ENCODE peak calls at places on chromosome 16, in five cellular contexts. B, V, D, O and K are unnamed samples.
A peak's percentile ranks its signal among the peaks of the same experiment; 100 is the strongest.

GRCh38 chr16:2388875-2389433 is 40.3 kb upstream of the CCNF start:
- DNase-seq in B (no peak), V (peak; percentile 68), D (peak; percentile 73), O (peak; percentile 84), K (no peak)

GRCh38 chr16:81900456-81900855 is 110.8 kb downstream of the SDR42E1 start:
- DNase-seq in B (no peak), V (no peak), D (no peak), O (no peak), K (no peak)

GRCh38 chr16:4090476-4090875 is 25.8 kb downstream of the ADCY9 start:
- DNase-seq in B (no peak), V (no peak), D (peak; percentile 50), O (no peak), K (no peak)

GRCh38 chr16:12498077-12498476 is 305.6 kb downstream of the CPPED1 start:
- DNase-seq in B (no peak), V (no peak), D (no peak), O (no peak), K (no peak)

GRCh38 chr16:78396046-78396445 is 296.6 kb downstream of the WWOX start:
- DNase-seq in B (peak; percentile 3), V (no peak), D (peak; percentile 1), O (no peak), K (no peak)

GRCh38 chr16:71859751-71860521 is 14.2 kb downstream of the ATXN1L start:
- DNase-seq in B (no peak), V (no peak), D (no peak), O (no peak), K (no peak)

GRCh38 chr16:51306116-51306515 is 155.0 kb upstream of the SALL1 start:
- DNase-seq in B (no peak), V (no peak), D (peak; percentile 74), O (no peak), K (no peak)

GRCh38 chr16:13393816-13394215 is 492.4 kb downstream of the SHISA9 start:
- DNase-seq in B (no peak), V (no peak), D (no peak), O (no peak), K (no peak)

GRCh38 chr16:10741844-10742243 is 1.8 kb upstream of the NUBP1 start:
- DNase-seq in B (no peak), V (no peak), D (no peak), O (peak; percentile 30), K (no peak)

GRCh38 chr16:81956213-81956948 is 54.9 kb downstream of the SDR42E1 start:
- DNase-seq in B (no peak), V (no peak), D (peak; percentile 86), O (no peak), K (no peak)

GRCh38 chr16:2968368-2968737 is 795 bp upstream of the PAQR4 start:
- DNase-seq in B (peak; percentile 63), V (no peak), D (peak; percentile 27), O (no peak), K (no peak)

GRCh38 chr16:68244903-68245853 is at the start of gene PLA2G15:
- DNase-seq in B (peak; percentile 83), V (peak; percentile 87), D (peak; percentile 97), O (peak; percentile 97), K (peak; percentile 70)

GRCh38 chr16:48444574-48444973 is 59.4 kb upstream of the SIAH1 start:
- DNase-seq in B (peak; percentile 73), V (no peak), D (peak; percentile 96), O (peak; percentile 92), K (peak; percentile 84)

GRCh38 chr16:84614914-84615813 is 2.7 kb downstream of the COTL1 start:
- DNase-seq in B (no peak), V (no peak), D (no peak), O (no peak), K (no peak)

GRCh38 chr16:47777191-47777590 is 316.1 kb downstream of the PHKB start:
- DNase-seq in B (no peak), V (no peak), D (peak; percentile 26), O (peak; percentile 62), K (no peak)

GRCh38 chr16:424623-425081 is 797 bp upstream of the RAB11FIP3 start:
- DNase-seq in B (no peak), V (no peak), D (peak; percentile 63), O (peak; percentile 40), K (peak; percentile 41)

GRCh38 chr16:11848842-11849241 is 2.5 kb downstream of the RSL1D1 start:
- DNase-seq in B (no peak), V (no peak), D (peak; percentile 70), O (peak; percentile 45), K (no peak)

GRCh38 chr16:87895641-87896141 is 26.4 kb upstream of the SLC7A5 start:
- DNase-seq in B (no peak), V (no peak), D (peak; percentile 91), O (peak; percentile 66), K (no peak)

GRCh38 chr16:9033125-9033830 is 58.2 kb upstream of the HAPSTR1 start:
- DNase-seq in B (peak; percentile 74), V (peak; percentile 76), D (peak; percentile 81), O (peak; percentile 69), K (peak; percentile 59)

GRCh38 chr16:20300312-20301097 is 26.8 kb downstream of the GP2 start:
- DNase-seq in B (peak; percentile 42), V (peak; percentile 71), D (peak; percentile 73), O (peak; percentile 7), K (peak; percentile 42)

GRCh38 chr16:1221628-1222552 is 3.2 kb downstream of the TPSG1 start:
- DNase-seq in B (no peak), V (no peak), D (no peak), O (no peak), K (no peak)

GRCh38 chr16:75219088-75219487 is 300 bp downstream of the CTRB1 start:
- DNase-seq in B (no peak), V (no peak), D (no peak), O (no peak), K (no peak)

GRCh38 chr16:75217389-75217851 is 1.4 kb upstream of the CTRB1 start:
- DNase-seq in B (no peak), V (no peak), D (no peak), O (no peak), K (no peak)

GRCh38 chr16:75216576-75216975 is 2.2 kb upstream of the CTRB1 start:
- DNase-seq in B (no peak), V (no peak), D (no peak), O (no peak), K (no peak)

GRCh38 chr16:75219838-75220237 is 1.1 kb downstream of the CTRB1 start:
- DNase-seq in B (no peak), V (no peak), D (no peak), O (no peak), K (no peak)

DNA sequence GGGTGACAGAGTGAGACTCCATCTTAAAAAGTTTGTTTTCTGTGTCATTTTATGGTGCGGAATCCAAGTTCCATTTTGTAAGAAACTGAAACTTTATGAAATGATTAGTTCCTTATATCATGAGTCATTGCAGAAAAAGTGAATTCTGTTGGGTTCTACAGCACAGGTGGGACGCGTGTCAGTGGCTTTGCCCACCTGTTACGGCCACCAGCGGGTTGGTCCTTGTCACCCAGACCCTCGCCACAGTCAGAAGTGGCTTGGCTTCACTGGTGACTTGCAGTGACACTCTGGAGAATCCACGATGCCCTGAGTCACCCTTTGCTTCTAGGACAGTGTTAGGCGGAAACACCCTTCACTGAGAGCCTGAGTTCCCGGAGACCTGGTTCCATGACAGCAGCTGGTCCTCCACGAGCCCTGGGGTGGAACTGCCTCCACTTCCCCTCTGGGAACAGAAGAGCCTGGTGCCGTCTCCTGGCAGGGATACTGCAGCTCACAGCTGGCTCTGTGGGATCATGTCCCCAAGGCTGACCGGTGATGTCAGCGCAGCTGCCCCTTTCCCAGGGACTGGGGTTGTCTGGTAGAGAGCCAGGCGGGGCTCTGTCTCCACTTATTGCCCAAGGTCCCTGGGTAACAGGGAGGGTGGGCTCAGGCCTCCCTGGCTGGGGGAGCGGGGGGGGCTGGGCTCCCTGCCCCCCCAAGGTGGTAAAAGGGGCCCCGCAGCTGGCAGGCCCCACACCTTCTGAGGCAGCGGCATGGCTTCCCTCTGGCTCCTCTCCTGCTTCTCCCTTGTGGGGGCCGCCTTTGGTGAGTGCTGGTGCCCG is at the start of gene CTRB1:
- DNase-seq in B (no peak), V (no peak), D (no peak), O (no peak), K (no peak)
- H2AFZ ChIP-seq in B (no peak within 1 kb of the TSS), V (no peak within 1 kb of the TSS), D (no peak within 1 kb of the TSS), O (no peak within 1 kb of the TSS), K (peak within 1 kb of the TSS; percentile 20)

GRCh38 chr16:66946974-66947301 is 11.6 kb downstream of the CES2 start:
- DNase-seq in B (no peak), V (no peak), D (no peak), O (no peak), K (no peak)

GRCh38 chr16:66949472-66949871 is 11.6 kb upstream of the CES3 start:
- DNase-seq in B (no peak), V (no peak), D (no peak), O (no peak), K (no peak)

GRCh38 chr16:66947302-66948033 is 12.2 kb downstream of the CES2 start:
- DNase-seq in B (peak; percentile 81), V (peak; percentile 89), D (peak; percentile 86), O (peak; percentile 73), K (peak; percentile 72)

GRCh38 chr16:66946541-66946940 is 11.2 kb downstream of the CES2 start:
- DNase-seq in B (no peak), V (no peak), D (no peak), O (no peak), K (no peak)

GRCh38 chr16:66948034-66948821 is 12.8 kb upstream of the CES3 start:
- DNase-seq in B (no peak), V (no peak), D (peak; percentile 51), O (no peak), K (no peak)
- H2AFZ ChIP-seq in B (no peak overlapping the region), V (no peak overlapping the region), D (peak overlapping the region; percentile 82), O (peak overlapping the region; percentile 78), K (peak overlapping the region; percentile 60)

DNA sequence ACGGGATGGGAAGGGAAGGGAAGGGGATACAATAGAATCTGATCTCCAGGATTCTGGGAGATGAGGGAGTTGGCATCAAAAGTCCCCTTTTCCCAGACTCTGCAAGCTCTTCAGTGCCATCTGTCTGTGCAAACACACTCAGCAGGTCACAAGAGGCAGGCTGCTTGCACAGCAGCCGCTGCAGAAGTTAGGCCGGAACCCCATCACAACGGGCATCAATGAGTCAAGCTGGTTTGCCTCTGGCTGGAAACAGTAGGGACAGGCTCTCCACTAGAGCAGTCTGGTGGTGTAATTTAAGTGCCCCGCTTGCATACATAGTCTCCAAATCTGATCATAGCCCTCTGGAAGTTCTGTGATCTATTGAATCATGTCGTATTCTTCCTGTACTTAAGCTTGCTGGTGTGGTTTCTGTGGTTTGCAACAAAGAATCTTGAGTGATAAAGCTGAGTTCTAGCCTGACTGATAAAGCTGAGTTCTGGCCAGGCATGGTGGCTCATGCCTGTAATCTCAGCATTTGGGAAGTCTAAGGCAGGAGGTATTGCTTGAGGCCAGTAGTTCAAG is 33.7 kb upstream of the KDM8 start:
- DNase-seq in B (no peak), V (peak; percentile 53), D (peak; percentile 83), O (peak; percentile 99), K (peak; percentile 71)
- H2AFZ ChIP-seq in B (no peak overlapping the region), V (no peak overlapping the region), D (no peak overlapping the region), O (no peak overlapping the region), K (no peak overlapping the region)

GRCh38 chr16:56605475-56605874 is 2.9 kb upstream of the MT2A start:
- DNase-seq in B (no peak), V (no peak), D (no peak), O (no peak), K (no peak)

GRCh38 chr16:56604966-56605365 is 3.4 kb upstream of the MT2A start:
- DNase-seq in B (no peak), V (no peak), D (no peak), O (no peak), K (no peak)

GRCh38 chr16:56603589-56603988 is 4.8 kb upstream of the MT2A start:
- DNase-seq in B (peak; percentile 56), V (peak; percentile 86), D (peak; percentile 44), O (peak; percentile 37), K (peak; percentile 61)

GRCh38 chr16:56601325-56601724 is 7.1 kb upstream of the MT2A start:
- DNase-seq in B (no peak), V (no peak), D (no peak), O (no peak), K (no peak)

GRCh38 chr16:56600398-56600999 is 7.9 kb upstream of the MT2A start:
- DNase-seq in B (peak; percentile 55), V (peak; percentile 59), D (peak; percentile 83), O (peak; percentile 55), K (no peak)
- H2AFZ ChIP-seq in B (peak overlapping the region; percentile 94), V (no peak overlapping the region), D (peak overlapping the region; percentile 78), O (peak overlapping the region; percentile 63), K (no peak overlapping the region)